ENCODE peak calls at places on chromosome X, in nine cellular contexts. E, A, Y, P, F, Z, W, B and V are unnamed samples.

GRCh38 chrX:140050906-140051305 is 85.6 kb upstream of the CXorf66 start:
- DNase-seq in E (no peak), A (no peak), Y (no peak), P (no peak), F (no peak), Z (peak), W (no peak), B (no peak), V (no peak)

GRCh38 chrX:2243913-2244460 is 256.8 kb downstream of the DHRSX start:
- DNase-seq in E (no peak), A (no peak), Y (no peak), P (no peak), F (no peak), Z (no peak), W (no peak), B (no peak), V (no peak)

GRCh38 chrX:100650841-100651240 is 6.8 kb downstream of the SRPX2 start:
- DNase-seq in E (no peak), A (no peak), Y (no peak), P (no peak), F (no peak), Z (no peak), W (no peak), B (no peak), V (no peak)

GRCh38 chrX:147899715-147900114 is 12.0 kb upstream of the FMR1 start:
- DNase-seq in E (no peak), A (no peak), Y (no peak), P (no peak), F (no peak), Z (no peak), W (no peak), B (no peak), V (no peak)

GRCh38 chrX:46704767-46705386 is 54.0 kb downstream of the SLC9A7 start:
- DNase-seq in E (no peak), A (no peak), Y (no peak), P (no peak), F (no peak), Z (peak), W (no peak), B (no peak), V (no peak)

GRCh38 chrX:69062493-69062892 is 102.8 kb downstream of the PJA1 start:
- DNase-seq in E (no peak), A (no peak), Y (no peak), P (no peak), F (peak), Z (no peak), W (no peak), B (no peak), V (no peak)

GRCh38 chrX:72097081-72097480 is 34.6 kb downstream of the RTL5 start:
- DNase-seq in E (no peak), A (no peak), Y (no peak), P (no peak), F (no peak), Z (no peak), W (no peak), B (no peak), V (no peak)

GRCh38 chrX:10615931-10616780 is 4.2 kb downstream of the MID1 start:
- DNase-seq in E (peak), A (no peak), Y (no peak), P (peak), F (peak), Z (peak), W (no peak), B (peak), V (peak)

DNA sequence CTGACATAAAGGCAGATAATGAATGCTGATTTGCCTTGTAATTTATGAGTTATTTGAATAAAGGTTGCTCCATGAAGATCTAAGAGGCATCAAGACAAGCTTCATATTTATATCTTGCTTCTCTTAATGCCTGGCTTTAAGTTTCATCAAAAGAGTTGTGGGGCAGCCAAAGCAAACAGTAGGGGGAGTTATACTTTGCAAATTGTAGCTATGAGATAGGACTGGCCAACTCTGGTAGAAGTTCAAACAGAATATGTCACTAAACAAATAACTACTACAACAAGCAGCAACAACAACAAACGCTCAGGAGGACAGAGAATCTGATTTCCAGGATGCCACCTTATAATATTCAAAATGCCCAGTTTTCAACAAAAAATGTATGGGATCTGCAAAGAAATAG is 69.1 kb upstream of the PLAC1 start:
- DNase-seq in E (no peak), A (no peak), Y (no peak), P (no peak), F (no peak), Z (peak), W (no peak), B (no peak), V (no peak)
- TF ChIP-seq CTCF in E (no peak), A (no peak), Y (no peak), P (no peak), F (no peak), Z (peak), W (peak), B (no peak), V (no peak)

GRCh38 chrX:19565605-19566004 is 50.3 kb upstream of the MAP3K15 start:
- DNase-seq in E (no peak), A (no peak), Y (no peak), P (no peak), F (no peak), Z (no peak), W (no peak), B (no peak), V (no peak)

GRCh38 chrX:19564606-19565005 is 49.3 kb upstream of the MAP3K15 start:
- DNase-seq in E (no peak), A (no peak), Y (no peak), P (no peak), F (no peak), Z (peak), W (no peak), B (no peak), V (no peak)

GRCh38 chrX:19568422-19568821 is 53.1 kb upstream of the MAP3K15 start:
- DNase-seq in E (no peak), A (no peak), Y (no peak), P (no peak), F (no peak), Z (no peak), W (no peak), B (no peak), V (no peak)

GRCh38 chrX:19569121-19569805 is 54.0 kb upstream of the MAP3K15 start:
- DNase-seq in E (no peak), A (no peak), Y (no peak), P (no peak), F (no peak), Z (no peak), W (no peak), B (no peak), V (peak)

GRCh38 chrX:19566359-19567141 is 51.2 kb upstream of the MAP3K15 start:
- DNase-seq in E (no peak), A (no peak), Y (no peak), P (no peak), F (no peak), Z (peak), W (no peak), B (no peak), V (no peak)
- TF ChIP-seq CTCF in E (no peak), A (no peak), Y (no peak), P (no peak), F (no peak), Z (no peak), W (no peak), B (no peak), V (no peak)

DNA sequence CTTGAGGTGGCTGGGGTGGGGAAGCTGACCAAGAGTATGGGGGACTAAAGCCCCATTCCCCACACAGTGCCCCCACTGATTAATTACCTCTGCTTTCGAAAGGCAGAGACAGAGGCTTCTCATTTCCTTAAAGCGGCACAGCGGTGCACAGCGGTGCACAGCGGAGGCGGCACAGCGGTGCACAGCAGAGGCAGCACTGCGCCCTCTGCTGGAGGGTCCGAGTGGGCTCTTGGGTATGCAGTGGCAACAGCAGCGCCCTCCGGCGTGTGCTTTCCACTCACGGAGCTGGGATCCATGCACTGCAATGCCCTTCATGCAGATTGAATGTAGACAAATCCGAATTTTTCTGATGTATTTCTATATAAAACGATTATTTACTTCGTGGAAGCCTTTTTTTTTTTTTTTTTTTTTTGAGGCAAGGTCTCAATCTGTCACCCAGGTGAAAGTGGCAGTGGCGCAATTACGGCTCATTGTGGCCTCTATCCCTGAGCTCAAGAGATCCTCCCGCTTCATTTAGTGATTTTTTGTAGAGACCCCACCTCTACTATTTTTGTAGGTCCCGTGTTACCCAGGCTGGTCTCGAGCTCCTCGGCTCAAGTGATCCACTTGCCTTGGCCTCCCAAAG is 19.7 kb upstream of the PRPS2 start:
- DNase-seq in E (peak), A (peak), Y (peak), P (peak), F (peak), Z (peak), W (peak), B (no peak), V (no peak)
- TF ChIP-seq CTCF in E (peak), A (peak), Y (peak), P (peak), F (peak), Z (peak), W (peak), B (no peak), V (no peak)

DNA sequence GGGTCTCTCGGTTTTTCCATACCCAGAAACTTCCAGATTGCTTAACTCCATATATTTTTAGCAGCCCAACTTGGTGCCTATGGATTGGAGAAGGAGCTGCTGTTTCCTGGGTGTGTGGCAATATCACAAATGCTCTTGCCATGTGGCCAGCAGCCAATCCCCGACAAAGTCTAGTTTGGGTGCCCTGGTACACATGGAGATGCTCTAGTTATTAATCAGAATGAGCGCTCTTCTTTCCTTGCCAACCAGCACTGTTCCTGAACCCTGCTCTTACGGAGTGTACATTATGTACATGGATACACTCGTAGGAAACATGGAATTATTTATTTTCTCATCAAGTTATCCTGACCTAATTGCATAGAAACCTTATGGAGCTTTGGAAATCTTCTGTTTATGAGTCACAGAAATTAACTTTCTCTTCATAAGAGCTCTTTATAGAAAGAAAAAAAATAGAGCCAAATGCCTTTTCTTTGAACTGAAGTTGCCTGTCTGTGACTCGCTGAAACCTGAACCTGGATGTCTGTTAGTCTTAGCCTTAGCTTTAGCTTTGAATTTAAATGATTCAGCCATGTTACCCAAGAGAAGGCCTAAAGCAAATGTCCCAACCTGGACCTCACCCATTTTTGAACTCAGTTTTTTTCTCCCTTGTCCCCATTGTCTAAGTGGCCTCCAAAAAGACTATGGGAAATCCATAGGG is 67.2 kb upstream of the GPC4 start:
- DNase-seq in E (no peak), A (no peak), Y (no peak), P (no peak), F (no peak), Z (no peak), W (no peak), B (no peak), V (no peak)
- TF ChIP-seq CTCF in E (no peak), A (no peak), Y (no peak), P (no peak), F (no peak), Z (no peak), W (no peak), B (no peak), V (no peak)

GRCh38 chrX:15645266-15645665 is 19.3 kb downstream of the CLTRN start:
- DNase-seq in E (no peak), A (no peak), Y (no peak), P (no peak), F (no peak), Z (peak), W (no peak), B (no peak), V (no peak)
- TF ChIP-seq CTCF in E (no peak), A (no peak), Y (no peak), P (no peak), F (no peak), Z (no peak), W (no peak), B (no peak), V (no peak)

GRCh38 chrX:87299563-87300160 is 217.9 kb upstream of the KLHL4 start:
- DNase-seq in E (no peak), A (no peak), Y (no peak), P (no peak), F (no peak), Z (peak), W (no peak), B (no peak), V (no peak)
- TF ChIP-seq CTCF in E (peak), A (no peak), Y (peak), P (peak), F (peak), Z (peak), W (peak), B (no peak), V (no peak)